ENCODE peak calls at places on chromosomes 3 and 15, in four cellular contexts. H is breast epithelium, R is gastrocnemius medialis, M is spleen. Y is an unnamed sample.

GRCh38 chr3:155948476-155948875 is 78.0 kb downstream of the GMPS start:
- DNase-seq in H (no peak), R (no peak), M (no peak), Y (no peak)

GRCh38 chr3:146221276-146221675 is 29.6 kb downstream of the PLSCR4 start:
- DNase-seq in H (no peak), R (no peak), M (no peak), Y (no peak)

GRCh38 chr3:194323785-194324735 is 27.1 kb downstream of the CPN2 start:
- DNase-seq in H (peak; percentile 78), R (peak; percentile 94), M (no peak), Y (no peak)

GRCh38 chr15:84082739-84083138 is 152.8 kb upstream of the GOLGA6L4 start:
- DNase-seq in H (no peak), R (no peak), M (no peak), Y (no peak)

GRCh38 chr3:87958289-87958688 is 100.5 kb downstream of the CGGBP1 start:
- DNase-seq in H (no peak), R (no peak), M (no peak), Y (no peak)

GRCh38 chr3:192915724-192916123 is 1.9 kb downstream of the MB21D2 start:
- DNase-seq in H (no peak), R (no peak), M (no peak), Y (no peak)

GRCh38 chr3:174251696-174252095 is 607.4 kb upstream of the NAALADL2 start:
- DNase-seq in H (no peak), R (no peak), M (no peak), Y (no peak)

GRCh38 chr15:70243686-70244540 is 146.2 kb upstream of the TLE3 start:
- DNase-seq in H (no peak), R (peak; percentile 16), M (peak; percentile 61), Y (no peak)

GRCh38 chr3:4736284-4736861 is 242.9 kb upstream of the BHLHE40 start:
- DNase-seq in H (no peak), R (no peak), M (no peak), Y (no peak)

GRCh38 chr3:110243081-110243480 is 828.5 kb upstream of the NECTIN3 start:
- DNase-seq in H (no peak), R (no peak), M (no peak), Y (no peak)

GRCh38 chr3:100602506-100603444 is 6.6 kb upstream of the ADGRG7 start:
- DNase-seq in H (no peak), R (no peak), M (no peak), Y (no peak)

GRCh38 chr15:29822100-29822684 is at the start of gene TJP1:
- DNase-seq in H (peak; percentile 66), R (peak; percentile 71), M (no peak), Y (no peak)

GRCh38 chr3:72697717-72698116 is 150.5 kb downstream of the SHQ1 start:
- DNase-seq in H (no peak), R (no peak), M (no peak), Y (no peak)

GRCh38 chr3:172709776-172710708 is 825 bp downstream of the NCEH1 start:
- DNase-seq in H (peak; percentile 60), R (peak; percentile 66), M (peak; percentile 77), Y (no peak)

GRCh38 chr15:73994912-73995622 is 551 bp downstream of the PML start:
- DNase-seq in H (no peak), R (no peak), M (peak; percentile 91), Y (no peak)

GRCh38 chr15:97678677-97679076 is 281.8 kb upstream of the ARRDC4 start:
- DNase-seq in H (no peak), R (no peak), M (no peak), Y (no peak)

GRCh38 chr3:34056951-34057390 is 258.5 kb downstream of the PDCD6IP start:
- DNase-seq in H (no peak), R (no peak), M (no peak), Y (no peak)

GRCh38 chr15:61640751-61641150 is 411.6 kb upstream of the RORA start:
- DNase-seq in H (no peak), R (no peak), M (no peak), Y (no peak)

GRCh38 chr3:129966876-129967275 is 7.6 kb upstream of the TRH start:
- DNase-seq in H (no peak), R (no peak), M (no peak), Y (no peak)

GRCh38 chr15:35737521-35737920 is 191.6 kb upstream of the DPH6 start:
- DNase-seq in H (no peak), R (no peak), M (no peak), Y (no peak)

GRCh38 chr15:100981086-100981485 is 61.9 kb downstream of the LRRK1 start:
- DNase-seq in H (no peak), R (no peak), M (no peak), Y (no peak)

GRCh38 chr3:138916824-138917223 is 30.1 kb downstream of the FOXL2 start:
- DNase-seq in H (peak; percentile 61), R (no peak), M (no peak), Y (no peak)

GRCh38 chr15:35136552-35136951 is 51.5 kb upstream of the NANOGP8 start:
- DNase-seq in H (no peak), R (no peak), M (no peak), Y (no peak)

GRCh38 chr3:146217324-146217723 is 33.6 kb downstream of the PLSCR4 start:
- DNase-seq in H (no peak), R (no peak), M (no peak), Y (no peak)

GRCh38 chr15:32918481-32919026 is 200.8 kb downstream of the GREM1 start:
- DNase-seq in H (no peak), R (no peak), M (no peak), Y (no peak)

GRCh38 chr15:70379134-70379533 is 281.4 kb upstream of the TLE3 start:
- DNase-seq in H (no peak), R (no peak), M (no peak), Y (no peak)

GRCh38 chr15:100901702-100902435 is 17.3 kb upstream of the LRRK1 start:
- DNase-seq in H (no peak), R (no peak), M (no peak), Y (no peak)

GRCh38 chr3:149393355-149394165 is 16.1 kb upstream of the TM4SF1 start:
- DNase-seq in H (peak; percentile 69), R (peak; percentile 54), M (peak; percentile 85), Y (no peak)

GRCh38 chr3:136955813-136956212 is 2.0 kb upstream of the IL20RB start:
- DNase-seq in H (no peak), R (no peak), M (no peak), Y (no peak)

GRCh38 chr3:98556164-98557130 is 24.7 kb downstream of the GPR15 start:
- DNase-seq in H (no peak), R (no peak), M (no peak), Y (no peak)

GRCh38 chr3:5400959-5401358 is 213.5 kb downstream of the EDEM1 start:
- DNase-seq in H (no peak), R (no peak), M (no peak), Y (no peak)

GRCh38 chr15:45776772-45777171 is 141.9 kb downstream of the SQOR start:
- DNase-seq in H (no peak), R (no peak), M (no peak), Y (no peak)

GRCh38 chr3:197001972-197002700 is 27.5 kb downstream of the MELTF start:
- DNase-seq in H (no peak), R (no peak), M (peak; percentile 76), Y (no peak)

GRCh38 chr15:78790027-78790426 is 21.2 kb downstream of the ADAMTS7 start:
- DNase-seq in H (no peak), R (no peak), M (no peak), Y (no peak)

GRCh38 chr3:43926073-43926472 is 235.3 kb downstream of the ABHD5 start:
- DNase-seq in H (no peak), R (no peak), M (no peak), Y (no peak)

DNA sequence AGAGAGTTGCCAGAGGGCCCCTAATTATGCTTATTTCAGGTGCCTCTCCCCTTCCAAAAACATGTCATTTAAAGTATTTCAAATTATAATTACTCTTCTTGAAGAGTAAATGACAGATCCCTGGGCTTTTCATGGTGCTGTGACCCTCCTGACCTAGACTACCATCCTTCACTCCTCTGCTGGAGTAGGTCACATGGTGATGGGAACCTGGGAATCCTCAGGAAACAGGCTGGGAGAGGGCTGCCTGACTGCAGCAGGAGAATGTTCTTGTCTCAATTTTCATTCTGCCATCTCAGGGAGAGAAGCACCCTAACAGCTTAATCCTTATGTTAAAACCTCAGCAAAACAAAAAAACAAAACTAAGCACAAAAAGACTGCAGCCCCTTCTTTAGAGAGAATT is 24.6 kb downstream of the PGBD4 start:
- DNase-seq in H (no peak), R (no peak), M (no peak), Y (no peak)
- H3K4me3 ChIP-seq in H (no peak overlapping the region), R (no peak overlapping the region), M (no peak overlapping the region), Y (no peak overlapping the region)

GRCh38 chr3:53226142-53226840 is 29.5 kb downstream of the TKT start:
- DNase-seq in H (no peak), R (no peak), M (no peak), Y (no peak)

GRCh38 chr3:53224026-53224425 is 31.8 kb downstream of the TKT start:
- DNase-seq in H (no peak), R (no peak), M (peak; percentile 80), Y (no peak)

GRCh38 chr3:53224536-53224935 is 31.3 kb downstream of the TKT start:
- DNase-seq in H (no peak), R (no peak), M (no peak), Y (no peak)

GRCh38 chr3:53225651-53226050 is 30.2 kb downstream of the TKT start:
- DNase-seq in H (no peak), R (no peak), M (no peak), Y (no peak)

GRCh38 chr3:53225181-53225580 is 30.6 kb downstream of the TKT start:
- DNase-seq in H (no peak), R (no peak), M (no peak), Y (no peak)
- TF ChIP-seq POLR2A in H (no peak), R (no peak), M (no peak), Y (no peak)

DNA sequence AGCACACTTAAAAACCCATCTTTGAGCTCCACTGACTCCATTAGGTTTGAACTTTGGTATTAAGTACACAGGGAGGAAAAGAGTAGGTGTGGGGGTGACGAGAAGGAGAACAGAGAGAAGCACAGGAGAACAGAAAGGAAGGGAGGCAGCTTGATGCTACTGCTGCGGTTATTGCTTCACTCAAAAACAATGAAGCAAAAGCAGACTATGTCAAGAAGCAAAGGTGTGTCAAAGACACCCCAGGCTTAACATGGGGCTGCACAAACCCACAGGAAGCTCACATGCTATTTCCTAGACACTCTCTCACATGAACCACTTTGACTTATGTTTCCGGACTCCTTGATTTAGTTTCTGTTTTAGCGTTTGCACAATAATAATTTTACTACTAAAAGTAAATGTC is 961.0 kb upstream of the CFAP20DC start:
- DNase-seq in H (no peak), R (no peak), M (no peak), Y (no peak)
- H3K4me3 ChIP-seq in H (no peak overlapping the region), R (no peak overlapping the region), M (no peak overlapping the region), Y (no peak overlapping the region)

DNA sequence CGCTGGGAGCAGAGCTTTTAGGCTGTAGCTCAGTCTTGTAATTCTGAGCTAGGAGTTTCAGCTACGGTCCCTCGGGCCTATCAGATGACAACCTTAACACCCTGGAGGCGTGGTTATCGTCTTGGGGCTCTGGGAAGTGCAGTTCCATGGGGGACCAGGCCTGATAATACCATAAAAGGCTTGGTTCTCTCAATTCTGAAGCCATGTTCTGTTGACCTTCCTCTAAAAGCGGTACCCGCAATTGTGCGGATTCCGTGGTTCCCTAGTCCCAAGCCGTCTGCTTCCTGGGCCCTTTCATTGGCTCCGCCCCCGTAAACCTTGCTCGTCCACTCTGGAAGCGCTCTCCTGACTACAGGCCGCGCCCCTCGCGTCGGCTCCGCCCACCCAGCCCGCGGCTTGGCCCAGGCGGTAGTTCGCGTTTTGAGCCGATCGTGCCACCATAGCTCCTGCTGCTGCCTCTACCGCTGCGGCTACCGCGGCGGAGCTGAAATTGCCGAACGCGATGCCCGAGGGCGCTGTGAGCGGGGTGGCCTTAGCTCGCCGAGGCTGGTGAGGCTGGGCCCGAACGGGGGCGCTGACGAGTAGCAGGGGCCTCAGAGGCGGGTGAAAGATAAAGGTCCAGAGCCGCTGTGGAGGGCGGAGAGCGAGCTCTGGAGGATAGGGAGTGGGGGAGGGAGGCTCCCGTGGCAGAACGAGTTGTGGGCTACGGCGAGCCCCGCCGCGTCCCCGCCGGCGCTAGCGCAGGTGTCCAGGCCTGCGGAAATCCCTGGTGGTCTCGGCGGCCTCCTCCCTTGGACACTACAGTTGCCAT is at the start of gene MAPKBP1:
- DNase-seq in H (peak; percentile 96), R (peak; percentile 97), M (peak; percentile 100), Y (peak; percentile 82)
- TF ChIP-seq POLR2A in H (no peak), R (peak; percentile 51), M (peak; percentile 54), Y (no peak)

Y was measured in esophagus squamous epithelium.